ENCODE peak calls at places on chromosomes 2 and 18, in ten cellular contexts. One of them, this sample, is unnamed. For H3K4me1, the result is how much of the 10 kb centered on the place peaks cover.

GRCh38 chr2:227888289-227888688 is 16.9 kb downstream of the DAW1 start:
- DNase-seq in right cardiac atrium: peak
- DNase-seq in GM12878: no peak
- DNase-seq in fibroblast of lung: no peak
- DNase-seq in HCT116: peak
- DNase-seq in IMR-90: no peak
- DNase-seq in ovary: no peak
- DNase-seq in Panc1: no peak
- DNase-seq in aorta: no peak
- DNase-seq in left ventricle myocardium inferior: no peak
- DNase-seq in this sample: no peak

GRCh38 chr2:128477891-128478290 is 159.2 kb upstream of the HS6ST1 start:
- DNase-seq in aorta: no peak
- DNase-seq in right cardiac atrium: no peak
- DNase-seq in Panc1: no peak
- DNase-seq in fibroblast of lung: no peak
- DNase-seq in GM12878: no peak
- DNase-seq in left ventricle myocardium inferior: no peak
- DNase-seq in IMR-90: no peak
- DNase-seq in HCT116: no peak
- DNase-seq in ovary: no peak
- DNase-seq in this sample: no peak

GRCh38 chr2:42223822-42224268 is 54.7 kb downstream of the EML4 start:
- DNase-seq in right cardiac atrium: no peak
- DNase-seq in aorta: no peak
- DNase-seq in Panc1: no peak
- DNase-seq in IMR-90: peak
- DNase-seq in HCT116: no peak
- DNase-seq in left ventricle myocardium inferior: no peak
- DNase-seq in ovary: no peak
- DNase-seq in GM12878: no peak
- DNase-seq in fibroblast of lung: peak
- DNase-seq in this sample: peak

GRCh38 chr2:149727927-149728326 is 140.4 kb upstream of the MMADHC start:
- DNase-seq in ovary: no peak
- DNase-seq in fibroblast of lung: peak
- DNase-seq in right cardiac atrium: no peak
- DNase-seq in GM12878: no peak
- DNase-seq in Panc1: no peak
- DNase-seq in IMR-90: peak
- DNase-seq in left ventricle myocardium inferior: no peak
- DNase-seq in HCT116: no peak
- DNase-seq in aorta: no peak
- DNase-seq in this sample: peak

GRCh38 chr18:77254711-77255110 is 5.1 kb downstream of the GALR1 start:
- DNase-seq in IMR-90: no peak
- DNase-seq in ovary: no peak
- DNase-seq in left ventricle myocardium inferior: no peak
- DNase-seq in aorta: no peak
- DNase-seq in Panc1: no peak
- DNase-seq in GM12878: no peak
- DNase-seq in right cardiac atrium: no peak
- DNase-seq in fibroblast of lung: no peak
- DNase-seq in HCT116: no peak
- DNase-seq in this sample: no peak

GRCh38 chr2:213766465-213766891 is 482.2 kb downstream of the SPAG16 start:
- DNase-seq in HCT116: no peak
- DNase-seq in fibroblast of lung: peak
- DNase-seq in Panc1: no peak
- DNase-seq in right cardiac atrium: no peak
- DNase-seq in IMR-90: no peak
- DNase-seq in GM12878: peak
- DNase-seq in aorta: no peak
- DNase-seq in left ventricle myocardium inferior: no peak
- DNase-seq in ovary: no peak
- DNase-seq in this sample: peak

GRCh38 chr18:59197636-59198035 is 22.3 kb upstream of the GRP start:
- DNase-seq in fibroblast of lung: no peak
- DNase-seq in aorta: no peak
- DNase-seq in HCT116: no peak
- DNase-seq in GM12878: no peak
- DNase-seq in IMR-90: no peak
- DNase-seq in Panc1: no peak
- DNase-seq in ovary: no peak
- DNase-seq in right cardiac atrium: no peak
- DNase-seq in left ventricle myocardium inferior: no peak
- DNase-seq in this sample: no peak

GRCh38 chr2:233208382-233209116 is 42.9 kb upstream of the ATG16L1 start:
- DNase-seq in GM12878: no peak
- DNase-seq in left ventricle myocardium inferior: no peak
- DNase-seq in Panc1: no peak
- DNase-seq in right cardiac atrium: no peak
- DNase-seq in fibroblast of lung: peak
- DNase-seq in ovary: no peak
- DNase-seq in HCT116: no peak
- DNase-seq in IMR-90: no peak
- DNase-seq in aorta: no peak
- DNase-seq in this sample: no peak

GRCh38 chr18:22558945-22559385 is 141.2 kb upstream of the CTAGE1 start:
- DNase-seq in HCT116: no peak
- DNase-seq in left ventricle myocardium inferior: peak
- DNase-seq in Panc1: no peak
- DNase-seq in ovary: peak
- DNase-seq in fibroblast of lung: peak
- DNase-seq in aorta: peak
- DNase-seq in GM12878: no peak
- DNase-seq in IMR-90: peak
- DNase-seq in right cardiac atrium: peak
- DNase-seq in this sample: peak

GRCh38 chr2:142286618-142287017 is 155.8 kb upstream of the LRP1B start:
- DNase-seq in Panc1: no peak
- DNase-seq in IMR-90: no peak
- DNase-seq in ovary: no peak
- DNase-seq in GM12878: no peak
- DNase-seq in aorta: no peak
- DNase-seq in HCT116: peak
- DNase-seq in left ventricle myocardium inferior: no peak
- DNase-seq in right cardiac atrium: no peak
- DNase-seq in fibroblast of lung: no peak
- DNase-seq in this sample: no peak

GRCh38 chr2:189236066-189236465 is 56.5 kb upstream of the COL5A2 start:
- DNase-seq in GM12878: no peak
- DNase-seq in HCT116: no peak
- DNase-seq in left ventricle myocardium inferior: no peak
- DNase-seq in right cardiac atrium: no peak
- DNase-seq in ovary: no peak
- DNase-seq in fibroblast of lung: peak
- DNase-seq in IMR-90: peak
- DNase-seq in Panc1: no peak
- DNase-seq in aorta: no peak
- DNase-seq in this sample: peak

GRCh38 chr2:40658917-40659316 is 207.0 kb upstream of the SLC8A1 start:
- DNase-seq in Panc1: no peak
- DNase-seq in GM12878: no peak
- DNase-seq in HCT116: no peak
- DNase-seq in left ventricle myocardium inferior: no peak
- DNase-seq in ovary: no peak
- DNase-seq in IMR-90: peak
- DNase-seq in fibroblast of lung: peak
- DNase-seq in aorta: no peak
- DNase-seq in right cardiac atrium: no peak
- DNase-seq in this sample: peak

GRCh38 chr2:233974530-233975071 is 57.4 kb downstream of the TRPM8 start:
- DNase-seq in right cardiac atrium: no peak
- DNase-seq in Panc1: peak
- DNase-seq in left ventricle myocardium inferior: no peak
- DNase-seq in ovary: no peak
- DNase-seq in HCT116: peak
- DNase-seq in aorta: peak
- DNase-seq in fibroblast of lung: peak
- DNase-seq in GM12878: no peak
- DNase-seq in IMR-90: peak
- DNase-seq in this sample: peak

GRCh38 chr18:55907352-55908045 is 319.5 kb upstream of the TCF4 start:
- DNase-seq in left ventricle myocardium inferior: peak
- DNase-seq in GM12878: no peak
- DNase-seq in ovary: no peak
- DNase-seq in fibroblast of lung: peak
- DNase-seq in IMR-90: peak
- DNase-seq in aorta: no peak
- DNase-seq in HCT116: no peak
- DNase-seq in right cardiac atrium: peak
- DNase-seq in Panc1: no peak
- DNase-seq in this sample: peak

GRCh38 chr2:85071096-85071495 is 62.1 kb upstream of the TCF7L1 start:
- DNase-seq in IMR-90: peak
- DNase-seq in left ventricle myocardium inferior: no peak
- DNase-seq in GM12878: no peak
- DNase-seq in aorta: no peak
- DNase-seq in Panc1: no peak
- DNase-seq in HCT116: no peak
- DNase-seq in fibroblast of lung: peak
- DNase-seq in ovary: no peak
- DNase-seq in right cardiac atrium: no peak
- DNase-seq in this sample: no peak

GRCh38 chr18:58695772-58696171 is 24.5 kb downstream of the MALT1 start:
- DNase-seq in IMR-90: no peak
- DNase-seq in Panc1: no peak
- DNase-seq in HCT116: no peak
- DNase-seq in GM12878: no peak
- DNase-seq in ovary: no peak
- DNase-seq in left ventricle myocardium inferior: no peak
- DNase-seq in aorta: no peak
- DNase-seq in right cardiac atrium: no peak
- DNase-seq in fibroblast of lung: no peak
- DNase-seq in this sample: no peak

GRCh38 chr2:204019572-204020501 is 83.3 kb downstream of the ICOS start:
- DNase-seq in fibroblast of lung: peak
- DNase-seq in Panc1: no peak
- DNase-seq in aorta: no peak
- DNase-seq in right cardiac atrium: no peak
- DNase-seq in ovary: no peak
- DNase-seq in left ventricle myocardium inferior: no peak
- DNase-seq in IMR-90: peak
- DNase-seq in HCT116: no peak
- DNase-seq in GM12878: peak
- DNase-seq in this sample: peak

GRCh38 chr2:100581265-100581612 is 18.4 kb downstream of the PDCL3 start:
- DNase-seq in aorta: no peak
- DNase-seq in HCT116: no peak
- DNase-seq in Panc1: no peak
- DNase-seq in GM12878: no peak
- DNase-seq in left ventricle myocardium inferior: no peak
- DNase-seq in IMR-90: no peak
- DNase-seq in right cardiac atrium: no peak
- DNase-seq in ovary: no peak
- DNase-seq in fibroblast of lung: no peak
- DNase-seq in this sample: no peak
- H3K4me3 ChIP-seq in aorta: no peak
- H3K4me3 ChIP-seq in HCT116: no peak
- H3K4me3 ChIP-seq in Panc1: no peak
- H3K4me3 ChIP-seq in GM12878: no peak
- H3K4me3 ChIP-seq in left ventricle myocardium inferior: no peak
- H3K4me3 ChIP-seq in IMR-90: no peak
- H3K4me3 ChIP-seq in right cardiac atrium: no peak
- H3K4me3 ChIP-seq in ovary: no peak
- H3K4me3 ChIP-seq in fibroblast of lung: no peak
- H3K4me3 ChIP-seq in this sample: no peak

GRCh38 chr2:120823551-120823950 is 87.9 kb downstream of the GLI2 start:
- DNase-seq in ovary: no peak
- DNase-seq in right cardiac atrium: no peak
- DNase-seq in Panc1: no peak
- DNase-seq in HCT116: no peak
- DNase-seq in aorta: peak
- DNase-seq in GM12878: no peak
- DNase-seq in fibroblast of lung: no peak
- DNase-seq in left ventricle myocardium inferior: no peak
- DNase-seq in IMR-90: no peak
- DNase-seq in this sample: no peak
- H3K4me1 ChIP-seq in ovary: under half
- H3K4me1 ChIP-seq in right cardiac atrium: under half
- H3K4me1 ChIP-seq in Panc1: under half
- H3K4me1 ChIP-seq in HCT116: under half
- H3K4me1 ChIP-seq in aorta: under half
- H3K4me1 ChIP-seq in GM12878: under half
- H3K4me1 ChIP-seq in fibroblast of lung: under half
- H3K4me1 ChIP-seq in left ventricle myocardium inferior: under half
- H3K4me1 ChIP-seq in IMR-90: under half
- H3K4me1 ChIP-seq in this sample: under half

GRCh38 chr2:121837596-121837995 is 82.1 kb downstream of the TSN start:
- DNase-seq in aorta: no peak
- DNase-seq in HCT116: no peak
- DNase-seq in Panc1: no peak
- DNase-seq in IMR-90: no peak
- DNase-seq in fibroblast of lung: no peak
- DNase-seq in left ventricle myocardium inferior: peak
- DNase-seq in right cardiac atrium: peak
- DNase-seq in GM12878: no peak
- DNase-seq in ovary: no peak
- DNase-seq in this sample: no peak

GRCh38 chr2:121838561-121838960 is 83.1 kb downstream of the TSN start:
- DNase-seq in aorta: no peak
- DNase-seq in IMR-90: no peak
- DNase-seq in GM12878: no peak
- DNase-seq in right cardiac atrium: no peak
- DNase-seq in fibroblast of lung: no peak
- DNase-seq in ovary: no peak
- DNase-seq in left ventricle myocardium inferior: no peak
- DNase-seq in Panc1: no peak
- DNase-seq in HCT116: no peak
- DNase-seq in this sample: no peak

DNA sequence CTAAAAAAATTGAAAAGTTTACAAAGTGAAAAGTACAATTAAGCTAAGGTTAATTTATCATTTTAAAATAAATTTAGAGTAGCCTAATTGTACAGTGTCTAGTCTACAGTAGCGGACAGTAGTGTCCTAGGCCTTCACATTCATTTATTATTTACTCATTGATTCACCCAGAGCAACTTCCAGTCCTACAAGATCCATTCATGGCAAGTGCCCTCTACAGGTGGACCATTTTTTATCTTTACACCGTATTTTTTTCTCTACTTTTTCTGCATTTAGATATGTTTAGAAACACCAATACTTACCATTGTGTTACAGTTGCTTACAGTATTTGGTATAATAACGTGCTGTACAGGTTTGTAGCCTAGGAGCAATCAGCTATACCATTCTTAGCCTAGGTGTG is 84.1 kb downstream of the TSN start:
- DNase-seq in Panc1: no peak
- DNase-seq in right cardiac atrium: no peak
- DNase-seq in aorta: no peak
- DNase-seq in GM12878: no peak
- DNase-seq in IMR-90: no peak
- DNase-seq in left ventricle myocardium inferior: no peak
- DNase-seq in ovary: no peak
- DNase-seq in HCT116: no peak
- DNase-seq in fibroblast of lung: no peak
- DNase-seq in this sample: no peak
- H3K4me3 ChIP-seq in Panc1: no peak
- H3K4me3 ChIP-seq in right cardiac atrium: no peak
- H3K4me3 ChIP-seq in aorta: no peak
- H3K4me3 ChIP-seq in GM12878: no peak
- H3K4me3 ChIP-seq in IMR-90: no peak
- H3K4me3 ChIP-seq in left ventricle myocardium inferior: no peak
- H3K4me3 ChIP-seq in ovary: no peak
- H3K4me3 ChIP-seq in HCT116: no peak
- H3K4me3 ChIP-seq in fibroblast of lung: no peak
- H3K4me3 ChIP-seq in this sample: no peak

GRCh38 chr2:43329637-43330036 is 103.2 kb upstream of the ZFP36L2 start:
- DNase-seq in HCT116: no peak
- DNase-seq in right cardiac atrium: no peak
- DNase-seq in GM12878: no peak
- DNase-seq in Panc1: no peak
- DNase-seq in ovary: no peak
- DNase-seq in aorta: no peak
- DNase-seq in IMR-90: no peak
- DNase-seq in fibroblast of lung: no peak
- DNase-seq in left ventricle myocardium inferior: no peak
- DNase-seq in this sample: no peak
- H3K4me1 ChIP-seq in HCT116: under half
- H3K4me1 ChIP-seq in right cardiac atrium: under half
- H3K4me1 ChIP-seq in GM12878: under half
- H3K4me1 ChIP-seq in Panc1: under half
- H3K4me1 ChIP-seq in ovary: under half
- H3K4me1 ChIP-seq in aorta: under half
- H3K4me1 ChIP-seq in IMR-90: under half
- H3K4me1 ChIP-seq in fibroblast of lung: under half
- H3K4me1 ChIP-seq in left ventricle myocardium inferior: half or more
- H3K4me1 ChIP-seq in this sample: under half

This sample was measured in adipocyte.